ENCODE peak calls at places on chromosomes 13 and 19, in five cellular contexts. B, I, U, W and J are unnamed samples. For H3K36me3, the result is how much of the 10 kb centered on the place peaks cover.

GRCh38 chr19:2148482-2149135 is 2.8 kb downstream of the AP3D1 start:
- DNase-seq in B (no peak), I (no peak), U (no peak), W (no peak), J (no peak)

GRCh38 chr13:36275190-36276002 is 22.2 kb downstream of the CCDC169 start:
- DNase-seq in B (peak), I (no peak), U (no peak), W (no peak), J (no peak)

GRCh38 chr19:36047835-36048234 is 6.2 kb downstream of the THAP8 start:
- DNase-seq in B (no peak), I (no peak), U (no peak), W (no peak), J (no peak)

GRCh38 chr13:52159159-52159982 is at the start of gene NEK3:
- DNase-seq in B (peak), I (peak), U (peak), W (peak), J (peak)

GRCh38 chr19:37077615-37077928 is 661 bp upstream of the ZNF420 start:
- DNase-seq in B (no peak), I (no peak), U (no peak), W (no peak), J (no peak)

GRCh38 chr19:16750081-16750480 is 30.4 kb downstream of the NWD1 start:
- DNase-seq in B (no peak), I (no peak), U (no peak), W (no peak), J (no peak)

GRCh38 chr19:13072206-13072898 is 30.3 kb downstream of the LYL1 start:
- DNase-seq in B (no peak), I (no peak), U (no peak), W (no peak), J (no peak)

GRCh38 chr13:28716511-28716910 is 2.3 kb downstream of the SLC46A3 start:
- DNase-seq in B (peak), I (peak), U (peak), W (no peak), J (no peak)

GRCh38 chr13:99972190-99972731 is 694 bp upstream of the ZIC5 start:
- DNase-seq in B (no peak), I (no peak), U (no peak), W (no peak), J (no peak)

GRCh38 chr13:48401480-48401879 is 11.4 kb downstream of the LPAR6 start:
- DNase-seq in B (no peak), I (no peak), U (no peak), W (no peak), J (no peak)

GRCh38 chr13:75685239-75685697 is 49.1 kb downstream of the LMO7 start:
- DNase-seq in B (no peak), I (no peak), U (peak), W (no peak), J (no peak)

GRCh38 chr19:794989-795658 is 2.1 kb upstream of the PTBP1 start:
- DNase-seq in B (no peak), I (no peak), U (no peak), W (no peak), J (no peak)

GRCh38 chr19:39949026-39949747 is 14.8 kb upstream of the FCGBP start:
- DNase-seq in B (no peak), I (peak), U (no peak), W (peak), J (no peak)

GRCh38 chr13:110559429-110559943 is 2.0 kb downstream of the RAB20 start:
- DNase-seq in B (peak), I (peak), U (peak), W (peak), J (peak)

GRCh38 chr13:32035701-32036100 is 4.1 kb downstream of the FRY start:
- DNase-seq in B (no peak), I (no peak), U (no peak), W (no peak), J (no peak)

GRCh38 chr13:98094678-98095266 is 48.1 kb upstream of the FARP1 start:
- DNase-seq in B (no peak), I (no peak), U (no peak), W (no peak), J (no peak)

GRCh38 chr13:89701913-89702312 is 1645.6 kb upstream of the MIR17HG start:
- DNase-seq in B (no peak), I (no peak), U (no peak), W (no peak), J (no peak)

GRCh38 chr13:90055121-90055520 is 1292.4 kb upstream of the MIR17HG start:
- DNase-seq in B (no peak), I (no peak), U (no peak), W (no peak), J (no peak)

GRCh38 chr19:18468930-18469244 is 31.0 kb upstream of the ISYNA1 start:
- DNase-seq in B (no peak), I (peak), U (no peak), W (no peak), J (peak)

GRCh38 chr19:6577410-6578125 is 13.4 kb downstream of the CD70 start:
- DNase-seq in B (no peak), I (no peak), U (no peak), W (no peak), J (no peak)

GRCh38 chr19:3721900-3722442 is 13.8 kb downstream of the TJP3 start:
- DNase-seq in B (no peak), I (no peak), U (no peak), W (no peak), J (no peak)

GRCh38 chr19:3722443-3723109 is 14.4 kb downstream of the TJP3 start:
- DNase-seq in B (no peak), I (no peak), U (no peak), W (peak), J (no peak)

GRCh38 chr19:3721131-3721899 is 13.1 kb downstream of the TJP3 start:
- DNase-seq in B (peak), I (peak), U (peak), W (peak), J (peak)

GRCh38 chr19:3723883-3724282 is 15.7 kb downstream of the TJP3 start:
- DNase-seq in B (no peak), I (no peak), U (no peak), W (no peak), J (no peak)

DNA sequence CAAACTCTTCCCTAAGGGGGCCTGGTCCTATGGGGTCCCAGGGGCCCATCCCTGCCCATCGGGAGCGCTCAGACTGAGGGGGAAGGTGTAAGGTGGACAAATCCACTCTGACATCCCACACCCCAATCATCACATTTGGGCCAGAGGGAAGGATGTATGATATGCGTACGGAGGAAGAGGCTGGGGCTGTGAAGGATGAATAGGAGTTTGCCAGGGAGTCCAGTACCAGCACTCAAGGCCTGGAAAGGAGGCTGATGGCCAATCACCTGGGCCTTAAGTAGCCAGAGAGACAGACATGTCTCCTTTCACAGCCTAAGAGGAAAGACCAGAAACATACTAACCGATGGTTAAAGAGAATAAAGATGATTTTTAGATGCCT is 14.9 kb downstream of the TJP3 start:
- DNase-seq in B (no peak), I (no peak), U (no peak), W (no peak), J (no peak)
- H3K27ac ChIP-seq in B (no peak), I (no peak), U (no peak), W (peak), J (no peak)

GRCh38 chr19:46474211-46474610 is 2.8 kb upstream of the PNMA8A start:
- DNase-seq in B (no peak), I (no peak), U (no peak), W (no peak), J (no peak)
- TF ChIP-seq POLR2A in B (no peak), I (no peak), U (no peak), W (no peak), J (no peak)

GRCh38 chr19:31595521-31595920 is 246.3 kb upstream of the TSHZ3 start:
- DNase-seq in B (no peak), I (no peak), U (no peak), W (no peak), J (no peak)

GRCh38 chr19:31592456-31592855 is 243.2 kb upstream of the TSHZ3 start:
- DNase-seq in B (no peak), I (no peak), U (no peak), W (no peak), J (no peak)

GRCh38 chr19:31589109-31589508 is 239.9 kb upstream of the TSHZ3 start:
- DNase-seq in B (no peak), I (no peak), U (no peak), W (no peak), J (no peak)

GRCh38 chr19:31586282-31586681 is 237.0 kb upstream of the TSHZ3 start:
- DNase-seq in B (no peak), I (no peak), U (no peak), W (no peak), J (no peak)

GRCh38 chr19:31591258-31591657 is 242.0 kb upstream of the TSHZ3 start:
- DNase-seq in B (no peak), I (no peak), U (no peak), W (no peak), J (no peak)
- H3K36me3 ChIP-seq in B (under half), I (under half), U (under half), W (under half), J (under half)

DNA sequence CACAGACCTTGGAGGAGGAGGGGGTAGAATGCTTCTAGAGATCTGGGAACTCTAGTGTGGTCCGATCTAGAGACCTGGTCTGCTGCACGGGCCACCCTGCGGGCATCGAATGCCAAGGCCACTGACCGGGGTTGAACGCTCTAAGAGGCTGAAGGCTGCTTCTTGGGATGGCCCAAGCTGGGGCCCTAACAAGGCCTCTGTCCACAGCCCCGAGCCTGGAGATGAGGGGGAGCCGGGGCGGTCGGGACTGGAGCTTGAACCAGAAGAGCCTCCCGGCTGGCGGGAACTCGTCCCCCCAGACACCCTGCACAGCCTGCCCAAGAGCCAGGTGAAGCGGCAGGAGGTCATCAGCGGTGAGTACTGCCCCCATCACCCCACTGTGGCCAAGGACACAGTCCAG is 15.3 kb downstream of the ARHGEF1 start:
- DNase-seq in B (no peak), I (no peak), U (no peak), W (no peak), J (no peak)
- H3K27ac ChIP-seq in B (no peak), I (no peak), U (no peak), W (no peak), J (no peak)